ENCODE peak calls at places on chromosomes 11 and 22, in ten cellular contexts. One of them, this sample, is unnamed.
A peak's percentile ranks its signal among the peaks of the same experiment; 100 is the strongest.

GRCh38 chr22:29712119-29712518 is 7.7 kb upstream of the CABP7 start:
- DNase-seq in stimulated activated naive B cell treated with anti-CD40 and anti-IgM and Interleukin-4, amounts not matched to agents 10 μg/mL and 1 μg/mL and 100 μg/mL, for 72 hours: no peak
- DNase-seq in stimulated activated CD4-positive, alpha-beta T cell treated with anti-CD3 and anti-CD28 coated beads, Interleukin-2, amount 100 ng/mL, for 4 hours: no peak
- DNase-seq in glutamatergic neuron: no peak
- DNase-seq in NCI-H2081: peak; percentile 8
- DNase-seq in activated CD4-positive, alpha-beta T cell treated with anti-CD3 and anti-CD28 coated beads, Interleukin-2, amount 10 ng/mL, durations not matched to agents 24 days and 14 days: no peak
- DNase-seq in anterior cingulate cortex: no peak
- DNase-seq in stimulated activated CD8-positive, alpha-beta memory T cell treated with anti-CD3 and anti-CD28 coated beads, Interleukin-15, amount 100 ng/mL, for 24 hours: no peak
- DNase-seq in AG08396: no peak
- DNase-seq in tibial artery: no peak
- DNase-seq in this sample: no peak

GRCh38 chr11:8934735-8935478 is 2.2 kb upstream of the C11orf16 start:
- DNase-seq in stimulated activated CD8-positive, alpha-beta memory T cell treated with anti-CD3 and anti-CD28 coated beads, Interleukin-15, amount 100 ng/mL, for 24 hours: no peak
- DNase-seq in stimulated activated naive B cell treated with anti-CD40 and anti-IgM and Interleukin-4, amounts not matched to agents 10 μg/mL and 1 μg/mL and 100 μg/mL, for 72 hours: no peak
- DNase-seq in glutamatergic neuron: no peak
- DNase-seq in anterior cingulate cortex: no peak
- DNase-seq in stimulated activated CD4-positive, alpha-beta T cell treated with anti-CD3 and anti-CD28 coated beads, Interleukin-2, amount 100 ng/mL, for 4 hours: no peak
- DNase-seq in tibial artery: no peak
- DNase-seq in NCI-H2081: no peak
- DNase-seq in activated CD4-positive, alpha-beta T cell treated with anti-CD3 and anti-CD28 coated beads, Interleukin-2, amount 10 ng/mL, durations not matched to agents 24 days and 14 days: no peak
- DNase-seq in AG08396: peak; percentile 55
- DNase-seq in this sample: no peak

GRCh38 chr22:22810018-22810427 is 77.6 kb upstream of the IGLL5 start:
- DNase-seq in stimulated activated CD4-positive, alpha-beta T cell treated with anti-CD3 and anti-CD28 coated beads, Interleukin-2, amount 100 ng/mL, for 4 hours: peak; percentile 46
- DNase-seq in stimulated activated CD8-positive, alpha-beta memory T cell treated with anti-CD3 and anti-CD28 coated beads, Interleukin-15, amount 100 ng/mL, for 24 hours: no peak
- DNase-seq in tibial artery: no peak
- DNase-seq in activated CD4-positive, alpha-beta T cell treated with anti-CD3 and anti-CD28 coated beads, Interleukin-2, amount 10 ng/mL, durations not matched to agents 24 days and 14 days: peak; percentile 89
- DNase-seq in AG08396: peak; percentile 39
- DNase-seq in stimulated activated naive B cell treated with anti-CD40 and anti-IgM and Interleukin-4, amounts not matched to agents 10 μg/mL and 1 μg/mL and 100 μg/mL, for 72 hours: peak; percentile 21
- DNase-seq in anterior cingulate cortex: no peak
- DNase-seq in NCI-H2081: peak; percentile 25
- DNase-seq in glutamatergic neuron: no peak
- DNase-seq in this sample: peak; percentile 9

GRCh38 chr11:3642071-3642951 is 519 bp upstream of the ART5 start:
- DNase-seq in anterior cingulate cortex: no peak
- DNase-seq in tibial artery: peak; percentile 75
- DNase-seq in glutamatergic neuron: peak; percentile 80
- DNase-seq in AG08396: peak; percentile 88
- DNase-seq in activated CD4-positive, alpha-beta T cell treated with anti-CD3 and anti-CD28 coated beads, Interleukin-2, amount 10 ng/mL, durations not matched to agents 24 days and 14 days: peak; percentile 93
- DNase-seq in stimulated activated CD4-positive, alpha-beta T cell treated with anti-CD3 and anti-CD28 coated beads, Interleukin-2, amount 100 ng/mL, for 4 hours: peak; percentile 60
- DNase-seq in NCI-H2081: peak; percentile 76
- DNase-seq in stimulated activated CD8-positive, alpha-beta memory T cell treated with anti-CD3 and anti-CD28 coated beads, Interleukin-15, amount 100 ng/mL, for 24 hours: peak; percentile 16
- DNase-seq in stimulated activated naive B cell treated with anti-CD40 and anti-IgM and Interleukin-4, amounts not matched to agents 10 μg/mL and 1 μg/mL and 100 μg/mL, for 72 hours: peak; percentile 26
- DNase-seq in this sample: peak; percentile 55

GRCh38 chr11:23288001-23288783 is 427.9 kb upstream of the CCDC179 start:
- DNase-seq in AG08396: peak; percentile 29
- DNase-seq in activated CD4-positive, alpha-beta T cell treated with anti-CD3 and anti-CD28 coated beads, Interleukin-2, amount 10 ng/mL, durations not matched to agents 24 days and 14 days: no peak
- DNase-seq in NCI-H2081: no peak
- DNase-seq in anterior cingulate cortex: no peak
- DNase-seq in stimulated activated CD8-positive, alpha-beta memory T cell treated with anti-CD3 and anti-CD28 coated beads, Interleukin-15, amount 100 ng/mL, for 24 hours: no peak
- DNase-seq in stimulated activated naive B cell treated with anti-CD40 and anti-IgM and Interleukin-4, amounts not matched to agents 10 μg/mL and 1 μg/mL and 100 μg/mL, for 72 hours: no peak
- DNase-seq in glutamatergic neuron: no peak
- DNase-seq in tibial artery: no peak
- DNase-seq in stimulated activated CD4-positive, alpha-beta T cell treated with anti-CD3 and anti-CD28 coated beads, Interleukin-2, amount 100 ng/mL, for 4 hours: no peak
- DNase-seq in this sample: no peak

GRCh38 chr22:25845985-25846745 is 104.2 kb downstream of the MYO18B start:
- DNase-seq in tibial artery: no peak
- DNase-seq in NCI-H2081: no peak
- DNase-seq in stimulated activated CD4-positive, alpha-beta T cell treated with anti-CD3 and anti-CD28 coated beads, Interleukin-2, amount 100 ng/mL, for 4 hours: no peak
- DNase-seq in stimulated activated CD8-positive, alpha-beta memory T cell treated with anti-CD3 and anti-CD28 coated beads, Interleukin-15, amount 100 ng/mL, for 24 hours: no peak
- DNase-seq in stimulated activated naive B cell treated with anti-CD40 and anti-IgM and Interleukin-4, amounts not matched to agents 10 μg/mL and 1 μg/mL and 100 μg/mL, for 72 hours: no peak
- DNase-seq in AG08396: no peak
- DNase-seq in glutamatergic neuron: no peak
- DNase-seq in activated CD4-positive, alpha-beta T cell treated with anti-CD3 and anti-CD28 coated beads, Interleukin-2, amount 10 ng/mL, durations not matched to agents 24 days and 14 days: peak; percentile 59
- DNase-seq in anterior cingulate cortex: no peak
- DNase-seq in this sample: no peak

GRCh38 chr11:20518323-20518834 is 81.0 kb upstream of the SLC6A5 start:
- DNase-seq in stimulated activated CD4-positive, alpha-beta T cell treated with anti-CD3 and anti-CD28 coated beads, Interleukin-2, amount 100 ng/mL, for 4 hours: no peak
- DNase-seq in anterior cingulate cortex: no peak
- DNase-seq in stimulated activated CD8-positive, alpha-beta memory T cell treated with anti-CD3 and anti-CD28 coated beads, Interleukin-15, amount 100 ng/mL, for 24 hours: no peak
- DNase-seq in stimulated activated naive B cell treated with anti-CD40 and anti-IgM and Interleukin-4, amounts not matched to agents 10 μg/mL and 1 μg/mL and 100 μg/mL, for 72 hours: no peak
- DNase-seq in activated CD4-positive, alpha-beta T cell treated with anti-CD3 and anti-CD28 coated beads, Interleukin-2, amount 10 ng/mL, durations not matched to agents 24 days and 14 days: no peak
- DNase-seq in glutamatergic neuron: no peak
- DNase-seq in NCI-H2081: peak; percentile 32
- DNase-seq in AG08396: no peak
- DNase-seq in tibial artery: no peak
- DNase-seq in this sample: peak; percentile 4

GRCh38 chr11:118845369-118845768 is 38.3 kb upstream of the CXCR5 start:
- DNase-seq in AG08396: peak; percentile 35
- DNase-seq in activated CD4-positive, alpha-beta T cell treated with anti-CD3 and anti-CD28 coated beads, Interleukin-2, amount 10 ng/mL, durations not matched to agents 24 days and 14 days: peak; percentile 61
- DNase-seq in tibial artery: no peak
- DNase-seq in anterior cingulate cortex: no peak
- DNase-seq in stimulated activated naive B cell treated with anti-CD40 and anti-IgM and Interleukin-4, amounts not matched to agents 10 μg/mL and 1 μg/mL and 100 μg/mL, for 72 hours: no peak
- DNase-seq in stimulated activated CD4-positive, alpha-beta T cell treated with anti-CD3 and anti-CD28 coated beads, Interleukin-2, amount 100 ng/mL, for 4 hours: no peak
- DNase-seq in NCI-H2081: no peak
- DNase-seq in glutamatergic neuron: no peak
- DNase-seq in stimulated activated CD8-positive, alpha-beta memory T cell treated with anti-CD3 and anti-CD28 coated beads, Interleukin-15, amount 100 ng/mL, for 24 hours: no peak
- DNase-seq in this sample: no peak

GRCh38 chr11:20021771-20022362 is 138.4 kb downstream of the DBX1 start:
- DNase-seq in stimulated activated CD4-positive, alpha-beta T cell treated with anti-CD3 and anti-CD28 coated beads, Interleukin-2, amount 100 ng/mL, for 4 hours: no peak
- DNase-seq in AG08396: no peak
- DNase-seq in anterior cingulate cortex: no peak
- DNase-seq in stimulated activated CD8-positive, alpha-beta memory T cell treated with anti-CD3 and anti-CD28 coated beads, Interleukin-15, amount 100 ng/mL, for 24 hours: no peak
- DNase-seq in NCI-H2081: no peak
- DNase-seq in stimulated activated naive B cell treated with anti-CD40 and anti-IgM and Interleukin-4, amounts not matched to agents 10 μg/mL and 1 μg/mL and 100 μg/mL, for 72 hours: no peak
- DNase-seq in activated CD4-positive, alpha-beta T cell treated with anti-CD3 and anti-CD28 coated beads, Interleukin-2, amount 10 ng/mL, durations not matched to agents 24 days and 14 days: no peak
- DNase-seq in tibial artery: no peak
- DNase-seq in glutamatergic neuron: no peak
- DNase-seq in this sample: no peak

GRCh38 chr11:3158821-3159220 is 6.3 kb downstream of the OSBPL5 start:
- DNase-seq in glutamatergic neuron: no peak
- DNase-seq in stimulated activated CD4-positive, alpha-beta T cell treated with anti-CD3 and anti-CD28 coated beads, Interleukin-2, amount 100 ng/mL, for 4 hours: no peak
- DNase-seq in AG08396: no peak
- DNase-seq in stimulated activated CD8-positive, alpha-beta memory T cell treated with anti-CD3 and anti-CD28 coated beads, Interleukin-15, amount 100 ng/mL, for 24 hours: no peak
- DNase-seq in anterior cingulate cortex: no peak
- DNase-seq in stimulated activated naive B cell treated with anti-CD40 and anti-IgM and Interleukin-4, amounts not matched to agents 10 μg/mL and 1 μg/mL and 100 μg/mL, for 72 hours: no peak
- DNase-seq in tibial artery: peak; percentile 18
- DNase-seq in activated CD4-positive, alpha-beta T cell treated with anti-CD3 and anti-CD28 coated beads, Interleukin-2, amount 10 ng/mL, durations not matched to agents 24 days and 14 days: no peak
- DNase-seq in NCI-H2081: no peak
- DNase-seq in this sample: no peak

GRCh38 chr11:61279934-61280656 is 15.0 kb downstream of the VWCE start:
- DNase-seq in AG08396: no peak
- DNase-seq in stimulated activated CD8-positive, alpha-beta memory T cell treated with anti-CD3 and anti-CD28 coated beads, Interleukin-15, amount 100 ng/mL, for 24 hours: no peak
- DNase-seq in NCI-H2081: peak; percentile 62
- DNase-seq in stimulated activated CD4-positive, alpha-beta T cell treated with anti-CD3 and anti-CD28 coated beads, Interleukin-2, amount 100 ng/mL, for 4 hours: no peak
- DNase-seq in activated CD4-positive, alpha-beta T cell treated with anti-CD3 and anti-CD28 coated beads, Interleukin-2, amount 10 ng/mL, durations not matched to agents 24 days and 14 days: no peak
- DNase-seq in glutamatergic neuron: no peak
- DNase-seq in tibial artery: no peak
- DNase-seq in anterior cingulate cortex: no peak
- DNase-seq in stimulated activated naive B cell treated with anti-CD40 and anti-IgM and Interleukin-4, amounts not matched to agents 10 μg/mL and 1 μg/mL and 100 μg/mL, for 72 hours: no peak
- DNase-seq in this sample: no peak

GRCh38 chr11:130023204-130023603 is 20.6 kb upstream of the PRDM10 start:
- DNase-seq in NCI-H2081: peak; percentile 6
- DNase-seq in AG08396: peak; percentile 83
- DNase-seq in stimulated activated CD4-positive, alpha-beta T cell treated with anti-CD3 and anti-CD28 coated beads, Interleukin-2, amount 100 ng/mL, for 4 hours: no peak
- DNase-seq in activated CD4-positive, alpha-beta T cell treated with anti-CD3 and anti-CD28 coated beads, Interleukin-2, amount 10 ng/mL, durations not matched to agents 24 days and 14 days: no peak
- DNase-seq in stimulated activated CD8-positive, alpha-beta memory T cell treated with anti-CD3 and anti-CD28 coated beads, Interleukin-15, amount 100 ng/mL, for 24 hours: no peak
- DNase-seq in tibial artery: no peak
- DNase-seq in stimulated activated naive B cell treated with anti-CD40 and anti-IgM and Interleukin-4, amounts not matched to agents 10 μg/mL and 1 μg/mL and 100 μg/mL, for 72 hours: peak; percentile 43
- DNase-seq in anterior cingulate cortex: no peak
- DNase-seq in glutamatergic neuron: no peak
- DNase-seq in this sample: no peak

GRCh38 chr11:34149786-34150185 is 44.4 kb downstream of the NAT10 start:
- DNase-seq in stimulated activated CD4-positive, alpha-beta T cell treated with anti-CD3 and anti-CD28 coated beads, Interleukin-2, amount 100 ng/mL, for 4 hours: no peak
- DNase-seq in activated CD4-positive, alpha-beta T cell treated with anti-CD3 and anti-CD28 coated beads, Interleukin-2, amount 10 ng/mL, durations not matched to agents 24 days and 14 days: no peak
- DNase-seq in glutamatergic neuron: no peak
- DNase-seq in AG08396: peak; percentile 53
- DNase-seq in tibial artery: no peak
- DNase-seq in NCI-H2081: no peak
- DNase-seq in stimulated activated naive B cell treated with anti-CD40 and anti-IgM and Interleukin-4, amounts not matched to agents 10 μg/mL and 1 μg/mL and 100 μg/mL, for 72 hours: no peak
- DNase-seq in stimulated activated CD8-positive, alpha-beta memory T cell treated with anti-CD3 and anti-CD28 coated beads, Interleukin-15, amount 100 ng/mL, for 24 hours: no peak
- DNase-seq in anterior cingulate cortex: no peak
- DNase-seq in this sample: no peak

GRCh38 chr11:26230021-26230420 is 101.9 kb upstream of the ANO3 start:
- DNase-seq in glutamatergic neuron: no peak
- DNase-seq in NCI-H2081: no peak
- DNase-seq in stimulated activated naive B cell treated with anti-CD40 and anti-IgM and Interleukin-4, amounts not matched to agents 10 μg/mL and 1 μg/mL and 100 μg/mL, for 72 hours: no peak
- DNase-seq in stimulated activated CD8-positive, alpha-beta memory T cell treated with anti-CD3 and anti-CD28 coated beads, Interleukin-15, amount 100 ng/mL, for 24 hours: no peak
- DNase-seq in tibial artery: no peak
- DNase-seq in anterior cingulate cortex: no peak
- DNase-seq in AG08396: no peak
- DNase-seq in stimulated activated CD4-positive, alpha-beta T cell treated with anti-CD3 and anti-CD28 coated beads, Interleukin-2, amount 100 ng/mL, for 4 hours: no peak
- DNase-seq in activated CD4-positive, alpha-beta T cell treated with anti-CD3 and anti-CD28 coated beads, Interleukin-2, amount 10 ng/mL, durations not matched to agents 24 days and 14 days: no peak
- DNase-seq in this sample: no peak

GRCh38 chr11:133953999-133954398 is 2.8 kb downstream of the IGSF9B start:
- DNase-seq in AG08396: no peak
- DNase-seq in tibial artery: peak; percentile 45
- DNase-seq in stimulated activated naive B cell treated with anti-CD40 and anti-IgM and Interleukin-4, amounts not matched to agents 10 μg/mL and 1 μg/mL and 100 μg/mL, for 72 hours: no peak
- DNase-seq in glutamatergic neuron: no peak
- DNase-seq in stimulated activated CD8-positive, alpha-beta memory T cell treated with anti-CD3 and anti-CD28 coated beads, Interleukin-15, amount 100 ng/mL, for 24 hours: no peak
- DNase-seq in NCI-H2081: no peak
- DNase-seq in stimulated activated CD4-positive, alpha-beta T cell treated with anti-CD3 and anti-CD28 coated beads, Interleukin-2, amount 100 ng/mL, for 4 hours: no peak
- DNase-seq in activated CD4-positive, alpha-beta T cell treated with anti-CD3 and anti-CD28 coated beads, Interleukin-2, amount 10 ng/mL, durations not matched to agents 24 days and 14 days: no peak
- DNase-seq in anterior cingulate cortex: no peak
- DNase-seq in this sample: no peak

GRCh38 chr11:62976109-62976508 is 8.7 kb downstream of the SLC22A6 start:
- DNase-seq in stimulated activated CD4-positive, alpha-beta T cell treated with anti-CD3 and anti-CD28 coated beads, Interleukin-2, amount 100 ng/mL, for 4 hours: no peak
- DNase-seq in tibial artery: no peak
- DNase-seq in stimulated activated CD8-positive, alpha-beta memory T cell treated with anti-CD3 and anti-CD28 coated beads, Interleukin-15, amount 100 ng/mL, for 24 hours: no peak
- DNase-seq in AG08396: no peak
- DNase-seq in activated CD4-positive, alpha-beta T cell treated with anti-CD3 and anti-CD28 coated beads, Interleukin-2, amount 10 ng/mL, durations not matched to agents 24 days and 14 days: no peak
- DNase-seq in anterior cingulate cortex: no peak
- DNase-seq in NCI-H2081: no peak
- DNase-seq in glutamatergic neuron: no peak
- DNase-seq in stimulated activated naive B cell treated with anti-CD40 and anti-IgM and Interleukin-4, amounts not matched to agents 10 μg/mL and 1 μg/mL and 100 μg/mL, for 72 hours: no peak
- DNase-seq in this sample: no peak

GRCh38 chr22:45548991-45549736 is 46.5 kb downstream of the FBLN1 start:
- DNase-seq in stimulated activated naive B cell treated with anti-CD40 and anti-IgM and Interleukin-4, amounts not matched to agents 10 μg/mL and 1 μg/mL and 100 μg/mL, for 72 hours: no peak
- DNase-seq in stimulated activated CD8-positive, alpha-beta memory T cell treated with anti-CD3 and anti-CD28 coated beads, Interleukin-15, amount 100 ng/mL, for 24 hours: no peak
- DNase-seq in tibial artery: peak; percentile 91
- DNase-seq in AG08396: peak; percentile 91
- DNase-seq in stimulated activated CD4-positive, alpha-beta T cell treated with anti-CD3 and anti-CD28 coated beads, Interleukin-2, amount 100 ng/mL, for 4 hours: no peak
- DNase-seq in NCI-H2081: no peak
- DNase-seq in anterior cingulate cortex: no peak
- DNase-seq in activated CD4-positive, alpha-beta T cell treated with anti-CD3 and anti-CD28 coated beads, Interleukin-2, amount 10 ng/mL, durations not matched to agents 24 days and 14 days: no peak
- DNase-seq in glutamatergic neuron: no peak
- DNase-seq in this sample: no peak

GRCh38 chr11:10275714-10276113 is 18.3 kb downstream of the SBF2 start:
- DNase-seq in stimulated activated CD8-positive, alpha-beta memory T cell treated with anti-CD3 and anti-CD28 coated beads, Interleukin-15, amount 100 ng/mL, for 24 hours: no peak
- DNase-seq in anterior cingulate cortex: no peak
- DNase-seq in stimulated activated naive B cell treated with anti-CD40 and anti-IgM and Interleukin-4, amounts not matched to agents 10 μg/mL and 1 μg/mL and 100 μg/mL, for 72 hours: no peak
- DNase-seq in stimulated activated CD4-positive, alpha-beta T cell treated with anti-CD3 and anti-CD28 coated beads, Interleukin-2, amount 100 ng/mL, for 4 hours: no peak
- DNase-seq in activated CD4-positive, alpha-beta T cell treated with anti-CD3 and anti-CD28 coated beads, Interleukin-2, amount 10 ng/mL, durations not matched to agents 24 days and 14 days: no peak
- DNase-seq in glutamatergic neuron: no peak
- DNase-seq in NCI-H2081: no peak
- DNase-seq in AG08396: no peak
- DNase-seq in tibial artery: no peak
- DNase-seq in this sample: no peak

This sample was measured in NCI-H774.